ENCODE peak calls at places on chromosomes 16 and 17, in six cellular contexts. One of them, this sample, is unnamed.

GRCh38 chr16:27636453-27637200 is 86.7 kb downstream of the KATNIP start:
- DNase-seq in NCI-H345: no peak
- DNase-seq in RWPE1: no peak
- DNase-seq in NCI-H1092: no peak
- DNase-seq in dorsolateral prefrontal cortex: no peak
- DNase-seq in A549: no peak
- DNase-seq in this sample: no peak

GRCh38 chr16:78982344-78982743 is 618.2 kb downstream of the MAF start:
- DNase-seq in dorsolateral prefrontal cortex: no peak
- DNase-seq in A549: no peak
- DNase-seq in RWPE1: no peak
- DNase-seq in NCI-H1092: no peak
- DNase-seq in NCI-H345: no peak
- DNase-seq in this sample: no peak

GRCh38 chr16:21219551-21219950 is 8.2 kb upstream of the ZP2 start:
- DNase-seq in NCI-H1092: no peak
- DNase-seq in RWPE1: no peak
- DNase-seq in A549: no peak
- DNase-seq in NCI-H345: no peak
- DNase-seq in dorsolateral prefrontal cortex: no peak
- DNase-seq in this sample: no peak

GRCh38 chr17:44774271-44775135 is 15.7 kb downstream of the ADAM11 start:
- DNase-seq in NCI-H345: peak
- DNase-seq in RWPE1: peak
- DNase-seq in dorsolateral prefrontal cortex: peak
- DNase-seq in A549: peak
- DNase-seq in NCI-H1092: peak
- DNase-seq in this sample: peak

GRCh38 chr16:47230296-47230695 is 86.6 kb upstream of the NETO2 start:
- DNase-seq in A549: no peak
- DNase-seq in NCI-H1092: no peak
- DNase-seq in dorsolateral prefrontal cortex: no peak
- DNase-seq in NCI-H345: no peak
- DNase-seq in RWPE1: no peak
- DNase-seq in this sample: no peak

GRCh38 chr16:5033256-5034166 is at the start of gene NAGPA:
- DNase-seq in NCI-H1092: peak
- DNase-seq in dorsolateral prefrontal cortex: peak
- DNase-seq in NCI-H345: peak
- DNase-seq in A549: peak
- DNase-seq in RWPE1: peak
- DNase-seq in this sample: peak

GRCh38 chr17:82424001-82424862 is 5.8 kb upstream of the OGFOD3 start:
- DNase-seq in RWPE1: no peak
- DNase-seq in NCI-H345: peak
- DNase-seq in NCI-H1092: no peak
- DNase-seq in dorsolateral prefrontal cortex: no peak
- DNase-seq in A549: peak
- DNase-seq in this sample: no peak

GRCh38 chr17:50149425-50150353 is 788 bp downstream of the PPP1R9B start:
- DNase-seq in dorsolateral prefrontal cortex: peak
- DNase-seq in RWPE1: no peak
- DNase-seq in NCI-H345: peak
- DNase-seq in A549: peak
- DNase-seq in NCI-H1092: no peak
- DNase-seq in this sample: no peak

GRCh38 chr17:71628306-71628705 is 492.5 kb upstream of the SOX9 start:
- DNase-seq in A549: no peak
- DNase-seq in NCI-H1092: no peak
- DNase-seq in dorsolateral prefrontal cortex: no peak
- DNase-seq in RWPE1: no peak
- DNase-seq in NCI-H345: no peak
- DNase-seq in this sample: no peak

GRCh38 chr17:37791434-37791833 is 46.6 kb upstream of the HNF1B start:
- DNase-seq in A549: peak
- DNase-seq in NCI-H1092: no peak
- DNase-seq in dorsolateral prefrontal cortex: no peak
- DNase-seq in RWPE1: no peak
- DNase-seq in NCI-H345: no peak
- DNase-seq in this sample: no peak

GRCh38 chr17:2396568-2397246 is 4.2 kb downstream of the MNT start:
- DNase-seq in RWPE1: peak
- DNase-seq in dorsolateral prefrontal cortex: peak
- DNase-seq in NCI-H345: no peak
- DNase-seq in NCI-H1092: no peak
- DNase-seq in A549: peak
- DNase-seq in this sample: peak

GRCh38 chr16:19348578-19349315 is 63.2 kb downstream of the CLEC19A start:
- DNase-seq in NCI-H345: peak
- DNase-seq in NCI-H1092: peak
- DNase-seq in dorsolateral prefrontal cortex: no peak
- DNase-seq in RWPE1: no peak
- DNase-seq in A549: no peak
- DNase-seq in this sample: peak

GRCh38 chr17:81440511-81441244 is 45.4 kb downstream of the BAHCC1 start:
- DNase-seq in NCI-H1092: peak
- DNase-seq in dorsolateral prefrontal cortex: no peak
- DNase-seq in RWPE1: no peak
- DNase-seq in NCI-H345: peak
- DNase-seq in A549: peak
- DNase-seq in this sample: no peak

GRCh38 chr16:31853300-31853699 is 20.3 kb upstream of the ZNF267 start:
- DNase-seq in NCI-H1092: no peak
- DNase-seq in RWPE1: no peak
- DNase-seq in NCI-H345: no peak
- DNase-seq in dorsolateral prefrontal cortex: no peak
- DNase-seq in A549: no peak
- DNase-seq in this sample: no peak

GRCh38 chr16:65788434-65789147 is 577.9 kb upstream of the CDH5 start:
- DNase-seq in RWPE1: no peak
- DNase-seq in NCI-H345: no peak
- DNase-seq in dorsolateral prefrontal cortex: no peak
- DNase-seq in NCI-H1092: no peak
- DNase-seq in A549: no peak
- DNase-seq in this sample: no peak

GRCh38 chr16:79972053-79972704 is 371.6 kb upstream of the MAF start:
- DNase-seq in RWPE1: no peak
- DNase-seq in NCI-H1092: no peak
- DNase-seq in dorsolateral prefrontal cortex: no peak
- DNase-seq in NCI-H345: no peak
- DNase-seq in A549: peak
- DNase-seq in this sample: no peak

GRCh38 chr17:78266771-78267170 is 35.3 kb downstream of the TMEM235 start:
- DNase-seq in RWPE1: no peak
- DNase-seq in dorsolateral prefrontal cortex: no peak
- DNase-seq in NCI-H345: no peak
- DNase-seq in NCI-H1092: no peak
- DNase-seq in A549: no peak
- DNase-seq in this sample: no peak

GRCh38 chr17:66493283-66494019 is 191.0 kb downstream of the PRKCA start:
- DNase-seq in dorsolateral prefrontal cortex: no peak
- DNase-seq in NCI-H1092: no peak
- DNase-seq in NCI-H345: no peak
- DNase-seq in RWPE1: no peak
- DNase-seq in A549: peak
- DNase-seq in this sample: no peak

GRCh38 chr17:76558210-76559095 is 18.6 kb downstream of the PRCD start:
- DNase-seq in RWPE1: no peak
- DNase-seq in NCI-H1092: no peak
- DNase-seq in A549: peak
- DNase-seq in NCI-H345: peak
- DNase-seq in dorsolateral prefrontal cortex: no peak
- DNase-seq in this sample: no peak

GRCh38 chr17:5971969-5972368 is 98.2 kb upstream of the WSCD1 start:
- DNase-seq in NCI-H1092: no peak
- DNase-seq in dorsolateral prefrontal cortex: no peak
- DNase-seq in NCI-H345: peak
- DNase-seq in RWPE1: no peak
- DNase-seq in A549: no peak
- DNase-seq in this sample: no peak

GRCh38 chr17:77527394-77527793 is 386.6 kb downstream of the SEC14L1 start:
- DNase-seq in NCI-H1092: no peak
- DNase-seq in A549: no peak
- DNase-seq in dorsolateral prefrontal cortex: no peak
- DNase-seq in RWPE1: no peak
- DNase-seq in NCI-H345: no peak
- DNase-seq in this sample: no peak

GRCh38 chr16:70418993-70419318 is 19.9 kb downstream of the ST3GAL2 start:
- DNase-seq in A549: no peak
- DNase-seq in RWPE1: no peak
- DNase-seq in NCI-H345: no peak
- DNase-seq in dorsolateral prefrontal cortex: no peak
- DNase-seq in NCI-H1092: no peak
- DNase-seq in this sample: no peak

GRCh38 chr17:77019955-77020379 is 120.8 kb upstream of the SEC14L1 start:
- DNase-seq in dorsolateral prefrontal cortex: no peak
- DNase-seq in A549: no peak
- DNase-seq in NCI-H1092: no peak
- DNase-seq in NCI-H345: no peak
- DNase-seq in RWPE1: no peak
- DNase-seq in this sample: no peak

GRCh38 chr17:62619413-62620155 is 7.9 kb upstream of the MRC2 start:
- DNase-seq in NCI-H345: no peak
- DNase-seq in dorsolateral prefrontal cortex: no peak
- DNase-seq in NCI-H1092: no peak
- DNase-seq in A549: no peak
- DNase-seq in RWPE1: no peak
- DNase-seq in this sample: no peak

GRCh38 chr17:66952031-66952524 is 12.4 kb upstream of the CACNG4 start:
- DNase-seq in NCI-H345: no peak
- DNase-seq in dorsolateral prefrontal cortex: no peak
- DNase-seq in NCI-H1092: no peak
- DNase-seq in A549: peak
- DNase-seq in RWPE1: peak
- DNase-seq in this sample: no peak

GRCh38 chr16:81875461-81875860 is 96.4 kb downstream of the PLCG2 start:
- DNase-seq in A549: no peak
- DNase-seq in dorsolateral prefrontal cortex: no peak
- DNase-seq in NCI-H345: no peak
- DNase-seq in RWPE1: no peak
- DNase-seq in NCI-H1092: no peak
- DNase-seq in this sample: no peak

GRCh38 chr17:55817273-55817709 is 66.4 kb downstream of the PCTP start:
- DNase-seq in A549: no peak
- DNase-seq in NCI-H345: no peak
- DNase-seq in RWPE1: no peak
- DNase-seq in NCI-H1092: no peak
- DNase-seq in dorsolateral prefrontal cortex: no peak
- DNase-seq in this sample: no peak

GRCh38 chr17:62075308-62075815 is 10.3 kb upstream of the MED13 start:
- DNase-seq in dorsolateral prefrontal cortex: no peak
- DNase-seq in RWPE1: no peak
- DNase-seq in A549: no peak
- DNase-seq in NCI-H1092: no peak
- DNase-seq in NCI-H345: no peak
- DNase-seq in this sample: no peak

GRCh38 chr17:50445730-50446305 is 19.8 kb downstream of the ACSF2 start:
- DNase-seq in RWPE1: no peak
- DNase-seq in NCI-H345: no peak
- DNase-seq in dorsolateral prefrontal cortex: no peak
- DNase-seq in NCI-H1092: no peak
- DNase-seq in A549: no peak
- DNase-seq in this sample: no peak

GRCh38 chr17:57004944-57005579 is 27.1 kb downstream of the SCPEP1 start:
- DNase-seq in RWPE1: no peak
- DNase-seq in NCI-H1092: no peak
- DNase-seq in dorsolateral prefrontal cortex: no peak
- DNase-seq in A549: peak
- DNase-seq in NCI-H345: peak
- DNase-seq in this sample: no peak

GRCh38 chr17:13008461-13008860 is 9.4 kb downstream of the ELAC2 start:
- DNase-seq in RWPE1: no peak
- DNase-seq in A549: no peak
- DNase-seq in NCI-H345: no peak
- DNase-seq in dorsolateral prefrontal cortex: no peak
- DNase-seq in NCI-H1092: no peak
- DNase-seq in this sample: no peak

GRCh38 chr16:57349212-57350031 is 9.2 kb upstream of the CCL22 start:
- DNase-seq in A549: no peak
- DNase-seq in NCI-H1092: no peak
- DNase-seq in RWPE1: no peak
- DNase-seq in dorsolateral prefrontal cortex: no peak
- DNase-seq in NCI-H345: no peak
- DNase-seq in this sample: no peak

GRCh38 chr16:80599466-80599865 is 58.7 kb downstream of the DYNLRB2 start:
- DNase-seq in NCI-H1092: no peak
- DNase-seq in dorsolateral prefrontal cortex: no peak
- DNase-seq in NCI-H345: no peak
- DNase-seq in A549: no peak
- DNase-seq in RWPE1: no peak
- DNase-seq in this sample: no peak